ENCODE peak calls at places on chromosomes 6 and 20, in eight cellular contexts. R is ELR, X is glutamatergic neuron, O is AG09319, K is activated gamma-delta T cell, M is pancreas, B is Ammon's horn, H is T-cell. J is an unnamed sample.

GRCh38 chr6:24659547-24659946 is 7.2 kb downstream of the TDP2 start:
- DNase-seq in R (no peak), X (no peak), O (no peak), K (no peak), M (no peak), B (no peak), H (no peak), J (no peak)

GRCh38 chr6:30885999-30886896 is 1.9 kb downstream of the DDR1 start:
- DNase-seq in R (peak), X (peak), O (no peak), K (no peak), M (peak), B (peak), H (peak), J (peak)

GRCh38 chr6:154991207-154991606 is 3.9 kb upstream of the TIAM2 start:
- DNase-seq in R (no peak), X (no peak), O (no peak), K (no peak), M (no peak), B (no peak), H (no peak), J (no peak)

GRCh38 chr6:68468244-68468884 is 166.7 kb upstream of the ADGRB3 start:
- DNase-seq in R (peak), X (peak), O (no peak), K (no peak), M (no peak), B (no peak), H (no peak), J (no peak)

GRCh38 chr6:152973916-152974315 is 8.9 kb downstream of the FBXO5 start:
- DNase-seq in R (no peak), X (no peak), O (no peak), K (no peak), M (no peak), B (no peak), H (no peak), J (no peak)

GRCh38 chr6:35754452-35755321 is 17.9 kb downstream of the ARMC12 start:
- DNase-seq in R (peak), X (no peak), O (no peak), K (no peak), M (peak), B (no peak), H (no peak), J (no peak)

GRCh38 chr6:170090561-170090960 is 200.3 kb downstream of the DLL1 start:
- DNase-seq in R (no peak), X (no peak), O (no peak), K (no peak), M (no peak), B (no peak), H (no peak), J (no peak)

GRCh38 chr6:57173886-57174510 is 1.9 kb downstream of the BAG2 start:
- DNase-seq in R (peak), X (no peak), O (no peak), K (no peak), M (no peak), B (no peak), H (no peak), J (no peak)

GRCh38 chr20:50855498-50856474 is 60.9 kb downstream of the BCAS4 start:
- DNase-seq in R (peak), X (no peak), O (no peak), K (no peak), M (peak), B (no peak), H (no peak), J (peak)

GRCh38 chr20:51237278-51237677 is 214.4 kb upstream of the KCNG1 start:
- DNase-seq in R (no peak), X (no peak), O (no peak), K (no peak), M (no peak), B (no peak), H (no peak), J (no peak)

GRCh38 chr6:154156135-154156948 is 117.3 kb downstream of the OPRM1 start:
- DNase-seq in R (peak), X (peak), O (no peak), K (no peak), M (no peak), B (peak), H (peak), J (no peak)

GRCh38 chr6:42068872-42069522 is 18.7 kb downstream of the TAF8 start:
- DNase-seq in R (no peak), X (no peak), O (no peak), K (no peak), M (no peak), B (no peak), H (no peak), J (no peak)

GRCh38 chr6:24918641-24919403 is 16.9 kb downstream of the RIPOR2 start:
- DNase-seq in R (no peak), X (peak), O (no peak), K (no peak), M (no peak), B (no peak), H (no peak), J (no peak)

GRCh38 chr20:51043811-51044210 is 20.9 kb upstream of the KCNG1 start:
- DNase-seq in R (peak), X (no peak), O (no peak), K (no peak), M (no peak), B (no peak), H (no peak), J (no peak)

GRCh38 chr6:137808191-137808590 is 58.9 kb upstream of the TNFAIP3 start:
- DNase-seq in R (peak), X (no peak), O (no peak), K (no peak), M (no peak), B (no peak), H (no peak), J (no peak)

GRCh38 chr6:27144740-27145079 is 102.8 kb upstream of the PRSS16 start:
- DNase-seq in R (peak), X (no peak), O (no peak), K (no peak), M (no peak), B (no peak), H (no peak), J (no peak)

GRCh38 chr20:45934046-45934586 is 367 bp upstream of the PCIF1 start:
- DNase-seq in R (peak), X (peak), O (no peak), K (peak), M (peak), B (peak), H (no peak), J (peak)

GRCh38 chr6:75283907-75284284 is 696 bp downstream of the TMEM30A start:
- DNase-seq in R (peak), X (no peak), O (no peak), K (no peak), M (no peak), B (no peak), H (no peak), J (peak)

GRCh38 chr6:2687456-2687855 is 63.3 kb downstream of the MYLK4 start:
- DNase-seq in R (no peak), X (no peak), O (no peak), K (no peak), M (no peak), B (no peak), H (no peak), J (no peak)

GRCh38 chr20:32980131-32980941 is 23.9 kb downstream of the SUN5 start:
- DNase-seq in R (no peak), X (peak), O (no peak), K (no peak), M (no peak), B (peak), H (no peak), J (no peak)

GRCh38 chr20:48767269-48767960 is 60.4 kb downstream of the PREX1 start:
- DNase-seq in R (no peak), X (no peak), O (no peak), K (no peak), M (no peak), B (no peak), H (no peak), J (no peak)

GRCh38 chr20:36097751-36098151 is 56.8 kb upstream of the EPB41L1 start:
- DNase-seq in R (no peak), X (no peak), O (no peak), K (no peak), M (no peak), B (no peak), H (no peak), J (no peak)

GRCh38 chr6:53894086-53894485 is 99.3 kb downstream of the LRRC1 start:
- DNase-seq in R (peak), X (no peak), O (no peak), K (no peak), M (no peak), B (peak), H (peak), J (no peak)

GRCh38 chr6:14339711-14340590 is 222.4 kb downstream of the CD83 start:
- DNase-seq in R (no peak), X (no peak), O (no peak), K (no peak), M (no peak), B (no peak), H (no peak), J (no peak)

GRCh38 chr6:127518710-127519468 is at the start of gene MTCL3:
- DNase-seq in R (peak), X (peak), O (no peak), K (no peak), M (no peak), B (peak), H (no peak), J (no peak)

GRCh38 chr6:150310539-150310938 is 58.3 kb upstream of the IYD start:
- DNase-seq in R (no peak), X (no peak), O (no peak), K (no peak), M (no peak), B (no peak), H (no peak), J (no peak)

GRCh38 chr6:105838156-105838555 is 248.0 kb upstream of the PRDM1 start:
- DNase-seq in R (no peak), X (no peak), O (peak), K (no peak), M (no peak), B (no peak), H (no peak), J (no peak)

GRCh38 chr6:133939778-133940667 is 13.0 kb upstream of the TBPL1 start:
- DNase-seq in R (no peak), X (no peak), O (no peak), K (no peak), M (no peak), B (no peak), H (no peak), J (no peak)

J was measured in HuH-7.5.